ENCODE peak calls at places on chromosomes 11 and 22, in six cellular contexts. One of them, this sample, is unnamed.

GRCh38 chr11:9260182-9261146 is 4.7 kb downstream of the DENND5A start:
- DNase-seq in adipocyte: no peak
- DNase-seq in Panc1: no peak
- DNase-seq in HS-5: no peak
- DNase-seq in HTR-8/SVneo: no peak
- DNase-seq in colonic mucosa: no peak
- DNase-seq in this sample: no peak

GRCh38 chr11:117239295-117239694 is 6.8 kb downstream of the RNF214 start:
- DNase-seq in adipocyte: peak; percentile 73
- DNase-seq in Panc1: no peak
- DNase-seq in HS-5: peak; percentile 84
- DNase-seq in HTR-8/SVneo: peak; percentile 88
- DNase-seq in colonic mucosa: no peak
- DNase-seq in this sample: peak; percentile 91

GRCh38 chr11:65132988-65133700 is 1.2 kb downstream of the SYVN1 start:
- DNase-seq in adipocyte: peak; percentile 7
- DNase-seq in Panc1: no peak
- DNase-seq in HS-5: no peak
- DNase-seq in HTR-8/SVneo: no peak
- DNase-seq in colonic mucosa: peak; percentile 94
- DNase-seq in this sample: no peak

GRCh38 chr11:22510741-22511140 is 114.9 kb downstream of the FANCF start:
- DNase-seq in adipocyte: peak; percentile 87
- DNase-seq in Panc1: no peak
- DNase-seq in HS-5: peak; percentile 68
- DNase-seq in HTR-8/SVneo: no peak
- DNase-seq in colonic mucosa: no peak
- DNase-seq in this sample: no peak

GRCh38 chr11:125170001-125170405 is 5.5 kb downstream of the PKNOX2 start:
- DNase-seq in adipocyte: no peak
- DNase-seq in Panc1: no peak
- DNase-seq in HS-5: no peak
- DNase-seq in HTR-8/SVneo: no peak
- DNase-seq in colonic mucosa: no peak
- DNase-seq in this sample: peak; percentile 79

GRCh38 chr11:126282361-126282741 is 542 bp upstream of the TIRAP start:
- DNase-seq in adipocyte: peak; percentile 29
- DNase-seq in Panc1: no peak
- DNase-seq in HS-5: no peak
- DNase-seq in HTR-8/SVneo: no peak
- DNase-seq in colonic mucosa: peak; percentile 53
- DNase-seq in this sample: peak; percentile 63

GRCh38 chr11:132913295-132913694 is 619.0 kb downstream of the OPCML start:
- DNase-seq in adipocyte: no peak
- DNase-seq in Panc1: no peak
- DNase-seq in HS-5: no peak
- DNase-seq in HTR-8/SVneo: no peak
- DNase-seq in colonic mucosa: no peak
- DNase-seq in this sample: no peak

GRCh38 chr11:12818333-12819015 is 144.3 kb downstream of the TEAD1 start:
- DNase-seq in adipocyte: peak; percentile 89
- DNase-seq in Panc1: no peak
- DNase-seq in HS-5: peak; percentile 80
- DNase-seq in HTR-8/SVneo: no peak
- DNase-seq in colonic mucosa: no peak
- DNase-seq in this sample: peak; percentile 89

GRCh38 chr22:21641417-21641794 is 696 bp upstream of the SDF2L1 start:
- DNase-seq in adipocyte: peak; percentile 65
- DNase-seq in Panc1: no peak
- DNase-seq in HS-5: no peak
- DNase-seq in HTR-8/SVneo: no peak
- DNase-seq in colonic mucosa: peak; percentile 68
- DNase-seq in this sample: peak; percentile 68

GRCh38 chr11:64650923-64651523 is 60.0 kb downstream of the SLC22A12 start:
- DNase-seq in adipocyte: peak; percentile 21
- DNase-seq in Panc1: no peak
- DNase-seq in HS-5: no peak
- DNase-seq in HTR-8/SVneo: peak; percentile 41
- DNase-seq in colonic mucosa: no peak
- DNase-seq in this sample: peak; percentile 46

This sample was measured in cardiac muscle cell.